ENCODE peak calls at places on chromosomes 11 and 22, in four cellular contexts. P, Z, V and E are unnamed samples.

GRCh38 chr11:44570411-44571155 is 5.1 kb downstream of the CD82 start:
- DNase-seq in P (no peak), Z (no peak), V (no peak), E (no peak)

GRCh38 chr11:126700773-126701554 is 299.6 kb downstream of the KIRREL3 start:
- DNase-seq in P (no peak), Z (peak), V (no peak), E (no peak)

GRCh38 chr22:35352214-35353111 is 28.4 kb upstream of the HMOX1 start:
- DNase-seq in P (peak), Z (no peak), V (peak), E (peak)

GRCh38 chr11:13327421-13327820 is 49.8 kb downstream of the BMAL1 start:
- DNase-seq in P (no peak), Z (no peak), V (no peak), E (no peak)

GRCh38 chr11:23006730-23007129 is 146.5 kb upstream of the CCDC179 start:
- DNase-seq in P (no peak), Z (no peak), V (no peak), E (no peak)

GRCh38 chr11:118243161-118243560 is 9.0 kb downstream of the MPZL3 start:
- DNase-seq in P (no peak), Z (no peak), V (no peak), E (no peak)

GRCh38 chr11:70873736-70874412 is 378.5 kb downstream of the SHANK2 start:
- DNase-seq in P (no peak), Z (no peak), V (no peak), E (no peak)

GRCh38 chr11:8329961-8330361 is 66.3 kb upstream of the LMO1 start:
- DNase-seq in P (no peak), Z (no peak), V (no peak), E (peak)

GRCh38 chr11:77086521-77087472 is 15.8 kb upstream of the OMP start:
- DNase-seq in P (peak), Z (no peak), V (peak), E (peak)

GRCh38 chr11:66412110-66412509 is 8.7 kb upstream of the NPAS4 start:
- DNase-seq in P (no peak), Z (no peak), V (no peak), E (no peak)

DNA sequence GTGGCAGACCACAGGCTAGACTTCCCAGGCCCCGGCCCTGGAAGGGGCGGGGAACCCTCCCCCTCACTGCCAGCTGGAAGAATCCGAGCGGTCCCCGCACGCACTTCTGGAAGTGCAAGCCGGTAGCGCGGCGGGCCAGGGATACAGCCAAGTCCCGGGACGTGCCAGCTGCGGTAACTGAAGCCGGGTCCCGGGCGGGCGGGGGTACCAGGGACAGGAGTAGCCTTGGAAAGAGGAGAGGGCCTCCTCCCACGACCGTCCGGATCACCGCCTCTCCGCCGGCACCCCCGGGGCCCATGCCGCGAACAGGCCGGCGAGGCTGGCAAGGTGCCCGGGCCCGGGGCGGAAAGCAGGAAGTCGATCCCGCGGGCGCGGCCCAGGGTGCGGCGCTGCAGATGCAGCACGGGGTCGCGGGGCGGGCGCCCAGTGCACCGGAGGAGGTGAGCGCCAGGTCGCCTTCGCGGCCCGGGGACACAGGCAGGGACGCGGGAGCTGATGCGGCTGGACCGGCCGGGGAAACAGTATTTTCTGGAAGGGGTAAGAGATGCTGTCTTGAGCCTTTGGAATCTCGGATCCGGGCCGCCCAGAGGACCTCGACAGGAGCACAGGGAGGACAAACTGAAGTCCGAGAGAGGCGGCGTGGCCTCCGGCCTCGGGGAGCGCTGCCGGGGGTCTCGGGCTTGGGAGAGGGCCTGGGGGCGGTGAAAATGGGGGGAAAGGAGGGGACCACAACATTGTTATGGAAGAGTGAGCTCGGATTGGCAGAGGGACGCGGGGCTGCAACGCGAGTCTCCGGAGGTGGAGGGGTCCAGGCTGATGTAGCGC is 756 bp upstream of the SLC35C1 start:
- DNase-seq in P (peak), Z (peak), V (peak), E (peak)
- TF ChIP-seq CTCF in P (no peak), Z (no peak), V (no peak), E (no peak)

DNA sequence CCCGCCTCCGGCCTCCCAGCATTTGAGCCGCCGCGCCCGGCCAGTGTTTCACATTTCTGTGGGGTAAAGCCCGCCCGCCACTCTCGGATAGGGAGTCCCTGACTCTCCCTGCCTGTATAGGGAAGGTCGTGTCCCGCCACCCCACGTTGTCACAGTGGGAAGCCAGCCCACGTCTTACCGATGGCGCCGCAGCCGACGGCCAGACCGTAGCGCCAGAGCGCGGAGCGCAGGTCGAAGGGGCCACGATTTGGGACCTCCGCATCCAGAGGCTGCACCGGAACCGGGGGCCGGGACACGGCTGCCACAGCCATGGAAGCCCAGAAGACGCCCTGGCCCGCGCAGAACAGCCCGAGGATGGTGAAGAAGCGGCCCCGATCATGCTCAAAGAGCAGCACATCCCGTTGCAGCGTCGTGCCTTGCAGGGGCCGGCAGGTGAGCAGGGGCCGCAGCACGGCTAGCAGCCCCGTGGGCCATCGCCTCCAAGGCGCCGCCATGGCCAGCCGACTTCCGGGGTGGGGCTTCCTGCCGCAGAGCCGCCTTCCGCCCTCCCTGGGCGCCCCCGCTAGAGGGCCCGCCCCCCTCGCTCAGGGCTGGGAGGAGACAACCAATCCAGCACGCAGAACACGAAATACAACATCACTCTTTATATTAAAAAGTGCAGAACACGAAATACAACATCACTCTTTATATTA is at the start of gene TMEM223:
- DNase-seq in P (peak), Z (peak), V (peak), E (peak)
- TF ChIP-seq CTCF in P (peak), Z (no peak), V (no peak), E (peak)

DNA sequence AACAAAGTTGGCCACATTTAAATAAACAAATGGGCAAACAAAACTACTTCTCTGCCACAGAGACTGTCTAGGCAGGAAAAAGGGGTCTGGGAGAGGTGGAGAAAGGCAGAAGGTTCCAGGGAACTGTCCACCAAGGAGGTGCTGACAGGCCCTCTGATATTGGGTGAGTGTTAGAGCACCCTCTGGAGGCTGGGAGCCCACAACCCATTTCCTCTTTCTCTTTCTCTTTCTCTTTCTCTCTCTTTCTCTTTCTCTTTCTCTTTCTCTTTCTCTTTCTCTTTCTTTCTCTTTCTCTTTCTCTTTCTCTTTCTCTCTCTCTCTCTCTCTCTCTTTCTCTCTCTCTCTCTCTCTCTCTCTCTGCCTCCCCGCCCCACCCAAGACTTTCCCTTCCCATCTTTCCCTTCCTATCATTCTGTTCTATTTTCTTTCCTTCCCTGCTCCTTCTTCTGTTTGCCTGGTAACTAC is 912.8 kb downstream of the DLG2 start:
- DNase-seq in P (peak), Z (no peak), V (peak), E (peak)
- TF ChIP-seq CTCF in P (peak), Z (peak), V (peak), E (no peak)

DNA sequence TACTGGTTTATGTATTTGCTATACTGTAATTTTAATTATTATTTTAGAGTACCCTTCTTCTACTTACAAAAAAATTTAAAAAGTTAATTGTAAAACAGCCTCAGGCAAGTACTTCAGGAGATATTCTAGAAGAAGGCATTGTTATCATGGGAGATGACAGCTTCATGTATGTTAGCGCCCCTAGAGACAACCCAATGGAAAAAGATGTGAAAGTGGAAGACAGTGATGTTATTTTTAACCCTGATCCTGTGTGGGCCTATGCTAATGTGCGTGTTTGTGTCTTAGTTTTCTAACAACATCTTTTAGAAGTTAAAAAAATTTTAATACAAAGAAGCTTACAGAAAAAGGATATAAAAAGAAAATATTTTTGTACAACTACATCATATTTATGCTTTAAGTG is 205.0 kb downstream of the FAM76B start:
- DNase-seq in P (no peak), Z (no peak), V (no peak), E (no peak)
- TF ChIP-seq CTCF in P (no peak), Z (no peak), V (no peak), E (no peak)

GRCh38 chr11:115581871-115582639 is 77.8 kb upstream of the CADM1 start:
- DNase-seq in P (peak), Z (no peak), V (no peak), E (peak)
- TF ChIP-seq CTCF in P (no peak), Z (no peak), V (no peak), E (no peak)

GRCh38 chr11:122198291-122198983 is 82.4 kb upstream of the BLID start:
- DNase-seq in P (no peak), Z (peak), V (no peak), E (no peak)
- TF ChIP-seq CTCF in P (no peak), Z (no peak), V (no peak), E (no peak)